ENCODE peak calls at places on chromosomes 11 and 22, in nine cellular contexts. H is PC-3, N is AG04450, X is lower leg skin, J is pancreas, S is GM12864, V is aorta, B is kidney, M is cardiac fibroblast. Q is an unnamed sample.

GRCh38 chr11:96755752-96756151 is 365.9 kb downstream of the JRKL start:
- DNase-seq in H (no peak), N (no peak), X (no peak), J (no peak), S (no peak), V (no peak), B (peak), M (no peak), Q (no peak)

GRCh38 chr11:13940611-13941256 is 21.8 kb upstream of the SPON1 start:
- DNase-seq in H (no peak), N (no peak), X (no peak), J (no peak), S (no peak), V (no peak), B (no peak), M (no peak), Q (no peak)

GRCh38 chr11:1219836-1220810 is 2.7 kb upstream of the MUC5B start:
- DNase-seq in H (peak), N (no peak), X (peak), J (no peak), S (no peak), V (peak), B (peak), M (no peak), Q (no peak)

GRCh38 chr22:39241632-39242388 is 3.0 kb downstream of the PDGFB start:
- DNase-seq in H (no peak), N (no peak), X (no peak), J (no peak), S (no peak), V (no peak), B (no peak), M (no peak), Q (no peak)

GRCh38 chr22:31179345-31179744 is 19.4 kb downstream of the RNF185 start:
- DNase-seq in H (peak), N (no peak), X (no peak), J (no peak), S (no peak), V (no peak), B (no peak), M (peak), Q (peak)

GRCh38 chr11:64522036-64522435 is 69.0 kb upstream of the SLC22A12 start:
- DNase-seq in H (no peak), N (no peak), X (no peak), J (no peak), S (no peak), V (no peak), B (no peak), M (no peak), Q (no peak)

GRCh38 chr22:50326959-50327710 is at the start of gene DENND6B:
- DNase-seq in H (peak), N (peak), X (peak), J (peak), S (no peak), V (peak), B (peak), M (peak), Q (peak)

GRCh38 chr11:19602906-19603305 is 109.7 kb upstream of the NAV2 start:
- DNase-seq in H (no peak), N (no peak), X (no peak), J (no peak), S (no peak), V (no peak), B (no peak), M (no peak), Q (no peak)

GRCh38 chr11:10897150-10897549 is 39.3 kb upstream of the ZBED5 start:
- DNase-seq in H (no peak), N (no peak), X (no peak), J (no peak), S (no peak), V (no peak), B (no peak), M (no peak), Q (no peak)

GRCh38 chr22:31870890-31871289 is 73.4 kb upstream of the YWHAH start:
- DNase-seq in H (peak), N (no peak), X (no peak), J (no peak), S (no peak), V (no peak), B (no peak), M (peak), Q (no peak)

GRCh38 chr22:46833228-46833627 is 70.8 kb downstream of the TBC1D22A start:
- DNase-seq in H (no peak), N (no peak), X (no peak), J (peak), S (no peak), V (no peak), B (no peak), M (peak), Q (no peak)

GRCh38 chr11:62627718-62628117 is 5.9 kb upstream of the B3GAT3 start:
- DNase-seq in H (no peak), N (no peak), X (no peak), J (no peak), S (no peak), V (no peak), B (no peak), M (no peak), Q (no peak)

GRCh38 chr11:69699213-69699612 is 4.6 kb downstream of the FGF19 start:
- DNase-seq in H (no peak), N (no peak), X (no peak), J (no peak), S (no peak), V (no peak), B (no peak), M (peak), Q (no peak)

GRCh38 chr11:119567667-119568582 is 145.0 kb upstream of the THY1 start:
- DNase-seq in H (peak), N (peak), X (no peak), J (no peak), S (peak), V (no peak), B (no peak), M (peak), Q (peak)

GRCh38 chr11:21888814-21889213 is 304.1 kb upstream of the ANO5 start:
- DNase-seq in H (no peak), N (no peak), X (no peak), J (no peak), S (no peak), V (no peak), B (no peak), M (peak), Q (no peak)

GRCh38 chr11:69280994-69281393 is 13.0 kb upstream of the MYEOV start:
- DNase-seq in H (peak), N (no peak), X (no peak), J (peak), S (no peak), V (no peak), B (peak), M (peak), Q (peak)

GRCh38 chr11:77819921-77820564 is 479 bp downstream of the RSF1 start:
- DNase-seq in H (peak), N (no peak), X (peak), J (peak), S (no peak), V (peak), B (peak), M (peak), Q (peak)

GRCh38 chr11:8930456-8931175 is 2.1 kb downstream of the C11orf16 start:
- DNase-seq in H (no peak), N (no peak), X (no peak), J (no peak), S (no peak), V (no peak), B (no peak), M (no peak), Q (no peak)

GRCh38 chr11:71339178-71339881 is 87.0 kb upstream of the SHANK2 start:
- DNase-seq in H (no peak), N (no peak), X (peak), J (no peak), S (no peak), V (no peak), B (no peak), M (no peak), Q (no peak)

GRCh38 chr11:11171285-11171684 is 181.8 kb downstream of the CSNK2A3 start:
- DNase-seq in H (no peak), N (no peak), X (no peak), J (no peak), S (no peak), V (no peak), B (no peak), M (no peak), Q (no peak)

GRCh38 chr11:61891331-61892084 is at the start of gene FADS3:
- DNase-seq in H (peak), N (no peak), X (peak), J (peak), S (no peak), V (peak), B (peak), M (peak), Q (peak)

GRCh38 chr22:19735665-19736510 is 12.5 kb downstream of the GP1BB start:
- DNase-seq in H (no peak), N (no peak), X (no peak), J (no peak), S (no peak), V (no peak), B (no peak), M (no peak), Q (no peak)
- H3K4me3 ChIP-seq in H (no peak), N (no peak), X (no peak), J (no peak), S (no peak), V (no peak), B (no peak), M (no peak), Q (no peak)

GRCh38 chr22:26586556-26587325 is 3.2 kb downstream of the TPST2 start:
- DNase-seq in H (no peak), N (no peak), X (no peak), J (no peak), S (no peak), V (no peak), B (peak), M (no peak), Q (no peak)
- H3K4me3 ChIP-seq in H (no peak), N (no peak), X (no peak), J (no peak), S (no peak), V (no peak), B (no peak), M (no peak), Q (no peak)

DNA sequence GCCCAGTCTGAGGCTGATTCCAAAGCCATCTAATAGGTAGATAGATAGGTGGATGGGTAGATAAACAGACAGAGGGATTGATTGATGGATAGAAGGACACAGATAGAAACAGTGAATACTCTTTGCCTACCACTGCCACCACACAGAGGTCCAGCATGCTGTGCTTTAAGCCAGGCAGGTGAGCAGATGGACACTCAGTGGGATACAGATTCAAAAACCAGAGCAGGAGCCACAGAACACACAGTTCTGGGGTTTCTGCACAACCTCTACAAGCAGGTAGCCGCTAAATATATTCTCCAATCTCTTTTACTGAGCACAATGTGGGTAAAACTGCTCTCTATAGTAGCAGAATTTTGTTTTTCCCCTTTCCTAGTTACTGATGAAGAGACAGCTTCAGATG is 20.5 kb upstream of the JHY start:
- DNase-seq in H (no peak), N (no peak), X (no peak), J (no peak), S (no peak), V (no peak), B (no peak), M (no peak), Q (no peak)
- H3K4me3 ChIP-seq in H (no peak), N (no peak), X (no peak), J (no peak), S (no peak), V (no peak), B (no peak), M (no peak), Q (no peak)

GRCh38 chr11:122097419-122098001 is 18.5 kb downstream of the BLID start:
- DNase-seq in H (no peak), N (no peak), X (no peak), J (no peak), S (no peak), V (no peak), B (no peak), M (peak), Q (no peak)
- H3K4me3 ChIP-seq in H (peak), N (peak), X (no peak), J (peak), S (no peak), V (peak), B (no peak), M (peak), Q (peak)

GRCh38 chr22:28904211-28904808 is 20.9 kb downstream of the ZNRF3 start:
- DNase-seq in H (no peak), N (no peak), X (peak), J (no peak), S (no peak), V (no peak), B (no peak), M (no peak), Q (no peak)
- H3K4me3 ChIP-seq in H (no peak), N (peak), X (no peak), J (no peak), S (no peak), V (no peak), B (no peak), M (no peak), Q (no peak)

DNA sequence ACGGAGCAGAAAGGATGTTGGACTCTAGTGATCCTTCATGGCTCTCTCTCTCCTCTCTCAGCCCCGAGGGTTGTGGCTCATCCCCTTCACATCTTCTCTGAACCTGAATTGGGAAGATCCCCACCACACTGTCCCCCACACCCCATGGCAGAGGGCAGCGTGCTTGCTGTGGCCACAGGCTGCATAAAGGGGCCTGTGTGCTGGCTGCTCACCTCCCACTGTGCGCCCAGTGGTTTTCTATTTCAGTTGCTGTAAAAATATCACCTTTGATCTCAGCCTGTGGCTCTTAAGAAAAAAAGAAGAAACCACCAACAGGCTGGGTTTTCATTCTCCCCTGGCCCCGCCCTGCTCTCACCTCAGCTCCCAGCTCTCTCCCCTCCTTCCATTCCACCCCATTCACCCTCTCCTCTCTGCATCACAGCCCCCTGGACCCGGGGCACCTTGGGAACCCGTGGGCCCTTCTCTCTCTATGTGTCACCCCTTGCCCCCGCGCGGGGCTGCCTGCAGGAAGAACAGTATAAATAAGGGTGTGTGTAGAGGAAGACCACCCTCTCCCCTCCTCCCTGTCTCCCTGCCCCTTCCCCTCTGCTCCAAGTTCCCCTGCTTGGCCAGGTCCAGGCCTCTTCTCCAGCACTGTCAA is 25.8 kb upstream of the WNT11 start:
- DNase-seq in H (no peak), N (no peak), X (no peak), J (no peak), S (no peak), V (no peak), B (peak), M (no peak), Q (no peak)
- H3K4me3 ChIP-seq in H (no peak), N (no peak), X (no peak), J (no peak), S (no peak), V (no peak), B (no peak), M (no peak), Q (no peak)

GRCh38 chr11:36357831-36358230 is 61.7 kb downstream of the PRR5L start:
- DNase-seq in H (no peak), N (no peak), X (no peak), J (no peak), S (no peak), V (no peak), B (no peak), M (no peak), Q (no peak)
- H3K4me3 ChIP-seq in H (no peak), N (no peak), X (no peak), J (no peak), S (no peak), V (no peak), B (no peak), M (no peak), Q (no peak)